ENCODE peak calls at places on chromosomes 4 and X, in five cellular contexts. R is K562, L is H1, A is A549, N is HCT116. F is an unnamed sample.

GRCh38 chrX:129600981-129601424 is 53.8 kb downstream of the APLN start:
- DNase-seq in L (no peak), R (peak; percentile 20), N (no peak), A (peak; percentile 30), F (peak; percentile 43)

GRCh38 chrX:40845331-40845911 is 110.1 kb upstream of the MED14 start:
- DNase-seq in N (no peak), A (no peak), L (no peak), R (no peak), F (no peak)

GRCh38 chrX:38917954-38918353 is 116.7 kb downstream of the MID1IP1 start:
- DNase-seq in A (no peak), N (no peak), L (no peak), R (no peak), F (no peak)

GRCh38 chrX:80354966-80355465 is 65.2 kb upstream of the TENT5D start:
- DNase-seq in R (no peak), A (no peak), L (no peak), N (no peak), F (no peak)

GRCh38 chr4:69601065-69601464 is 38.4 kb downstream of the UGT2A2 start:
- DNase-seq in A (no peak), N (no peak), L (no peak), R (no peak), F (no peak)

GRCh38 chr4:16897991-16898827 is at the start of gene LDB2:
- DNase-seq in N (no peak), R (no peak), A (no peak), L (peak; percentile 64), F (no peak)

GRCh38 chr4:152269448-152270191 is 266.3 kb downstream of the FBXW7 start:
- DNase-seq in N (no peak), A (no peak), R (no peak), L (no peak), F (no peak)

GRCh38 chrX:27863813-27864212 is 56.0 kb downstream of the MAGEB10 start:
- DNase-seq in R (no peak), L (peak; percentile 47), A (no peak), N (no peak), F (no peak)

GRCh38 chr4:57146444-57146843 is 36.3 kb upstream of the IGFBP7 start:
- DNase-seq in L (no peak), A (no peak), N (no peak), R (no peak), F (no peak)

GRCh38 chrX:155857561-155857960 is 23.6 kb upstream of the VAMP7 start:
- DNase-seq in R (no peak), N (no peak), A (no peak), L (no peak), F (peak; percentile 64)

GRCh38 chr4:95086532-95086931 is 328.8 kb downstream of the BMPR1B start:
- DNase-seq in N (no peak), L (no peak), R (no peak), A (no peak), F (no peak)

GRCh38 chr4:189769131-189769530 is 171.5 kb upstream of the FRG1 start:
- DNase-seq in R (no peak), A (no peak), N (no peak), L (no peak), F (no peak)

GRCh38 chrX:16479206-16479869 is 170.6 kb upstream of the S100G start:
- DNase-seq in R (no peak), A (no peak), N (no peak), L (no peak), F (no peak)

GRCh38 chr4:6625256-6625655 is 15.2 kb upstream of the MRFAP1 start:
- DNase-seq in N (no peak), A (no peak), R (no peak), L (no peak), F (no peak)

GRCh38 chr4:73433140-73433539 is 2.9 kb upstream of the AFP start:
- DNase-seq in N (no peak), L (no peak), A (no peak), R (no peak), F (no peak)

GRCh38 chrX:102599950-102600579 is 750 bp downstream of the ARMCX5 start:
- DNase-seq in L (no peak), N (no peak), A (no peak), R (no peak), F (no peak)

GRCh38 chr4:102402223-102402622 is 56.9 kb upstream of the SLC39A8 start:
- DNase-seq in A (no peak), L (no peak), N (no peak), R (no peak), F (no peak)

GRCh38 chr4:141387299-141387698 is 166.6 kb downstream of the ZNF330 start:
- DNase-seq in L (no peak), N (no peak), A (no peak), R (no peak), F (no peak)

GRCh38 chr4:129561886-129562285 is 465.9 kb downstream of the C4orf33 start:
- DNase-seq in N (no peak), R (no peak), A (no peak), L (no peak), F (no peak)

GRCh38 chr4:85114526-85114925 is 148.0 kb upstream of the WDFY3 start:
- DNase-seq in L (no peak), N (no peak), A (no peak), R (no peak), F (no peak)

GRCh38 chr4:146495277-146495676 is 26.5 kb downstream of the SLC10A7 start:
- DNase-seq in L (no peak), A (no peak), N (no peak), R (no peak), F (no peak)
- TF ChIP-seq MAX in L (no peak), A (no peak), N (no peak), R (no peak), F (no peak)

GRCh38 chrX:53284684-53285447 is 3.5 kb upstream of the IQSEC2 start:
- DNase-seq in R (peak; percentile 74), N (no peak), A (peak; percentile 60), L (peak; percentile 77), F (peak; percentile 63)

GRCh38 chrX:53285591-53285990 is 4.2 kb upstream of the IQSEC2 start:
- DNase-seq in A (no peak), N (no peak), R (no peak), L (no peak), F (no peak)

GRCh38 chrX:53290441-53291041 is 9.2 kb upstream of the IQSEC2 start:
- DNase-seq in R (no peak), L (no peak), N (no peak), A (no peak), F (no peak)

GRCh38 chrX:53287493-53288138 is 6.2 kb upstream of the IQSEC2 start:
- DNase-seq in L (no peak), N (peak; percentile 22), A (no peak), R (no peak), F (peak; percentile 88)

GRCh38 chrX:53288173-53288572 is 6.8 kb upstream of the IQSEC2 start:
- DNase-seq in L (peak; percentile 55), R (peak; percentile 68), A (no peak), N (no peak), F (peak; percentile 52)
- TF ChIP-seq POLR2A in L (no peak), R (no peak), A (no peak), N (no peak), F (no peak)

DNA sequence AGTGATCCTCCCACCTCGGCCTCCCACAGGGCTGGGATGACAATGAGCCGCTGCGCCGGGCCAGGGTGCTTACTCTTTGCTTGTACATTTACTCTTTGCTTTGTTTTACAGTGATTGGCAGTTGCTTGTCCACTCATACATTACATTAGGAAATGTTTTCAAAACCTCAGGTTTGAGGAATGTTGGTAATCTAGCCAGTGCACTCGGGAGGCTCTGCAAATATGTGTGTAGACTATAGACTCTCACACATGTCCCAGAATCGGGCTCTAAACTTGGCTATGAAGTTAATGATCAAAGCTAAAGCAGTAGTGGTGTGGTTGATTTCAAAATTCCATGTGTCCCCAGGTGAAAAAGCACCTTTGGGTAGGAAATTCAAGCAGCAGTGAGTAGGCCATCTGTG is 20.5 kb downstream of the TRMT44 start:
- DNase-seq in L (no peak), N (no peak), R (no peak), A (no peak), F (no peak)
- H3K4me3 ChIP-seq in L (no peak overlapping the region), N (no peak overlapping the region), R (no peak overlapping the region), A (no peak overlapping the region), F (no peak overlapping the region)

GRCh38 chr4:4782969-4783368 is 76.5 kb upstream of the MSX1 start:
- DNase-seq in L (no peak), A (no peak), N (no peak), R (no peak), F (no peak)
- TF ChIP-seq MAX in L (no peak), A (no peak), N (no peak), R (no peak), F (no peak)

DNA sequence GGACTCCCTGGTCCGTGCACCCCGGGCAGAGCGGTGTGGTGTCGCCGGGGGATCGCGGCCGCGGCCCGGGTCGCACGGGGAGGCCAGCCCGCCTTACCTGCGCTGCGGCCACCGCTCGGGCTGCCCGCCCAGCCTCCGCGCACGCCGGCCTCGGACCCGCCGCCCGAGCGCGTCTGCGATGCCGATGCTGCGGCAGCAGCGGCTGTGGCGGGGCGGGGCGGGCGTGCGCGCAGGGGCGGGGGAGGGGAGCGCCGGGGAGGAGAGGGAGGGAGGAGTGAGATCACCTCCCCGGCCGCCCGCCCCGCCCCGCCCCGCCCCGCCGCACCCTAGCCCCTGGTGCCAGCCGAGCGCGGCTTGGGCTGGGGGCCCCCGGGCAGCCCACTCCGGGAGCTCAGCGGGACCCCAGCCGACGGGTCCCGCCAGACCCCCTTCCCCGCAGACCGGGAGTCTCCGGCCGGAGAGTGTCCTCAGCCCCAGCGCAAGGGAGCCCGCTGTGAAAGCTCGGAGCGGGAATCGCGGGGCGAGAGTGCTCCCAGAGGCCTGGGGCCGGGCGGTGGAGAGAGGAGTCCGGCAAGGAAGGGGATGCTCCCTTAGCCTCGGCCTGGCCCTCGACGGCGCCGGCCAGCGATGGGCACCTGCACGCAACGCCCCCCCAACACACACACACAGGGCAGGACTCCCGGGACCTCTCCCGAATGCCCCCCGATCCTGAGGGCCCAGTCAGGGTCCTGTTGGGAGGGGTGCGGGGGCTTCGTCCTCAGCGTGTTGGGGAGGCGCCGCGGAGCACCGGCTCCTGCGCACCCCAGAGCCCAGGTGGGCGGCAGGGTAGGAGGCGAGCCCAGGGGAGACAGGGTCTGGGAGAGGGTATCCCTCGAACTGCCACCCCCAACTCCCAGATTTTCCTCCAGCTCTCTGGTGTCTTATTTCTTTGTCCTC is at the start of gene L1CAM:
- DNase-seq in A (no peak), N (no peak), L (no peak), R (peak; percentile 85), F (no peak)
- TF ChIP-seq POLR2A in A (no peak), N (no peak), L (no peak), R (no peak), F (no peak)

GRCh38 chr4:134200811-134201215 is 776 bp downstream of the PABPC4L start:
- DNase-seq in R (no peak), N (no peak), L (no peak), A (no peak), F (no peak)

GRCh38 chr4:134202557-134202956 is 968 bp upstream of the PABPC4L start:
- DNase-seq in N (no peak), R (no peak), A (no peak), L (no peak), F (no peak)

GRCh38 chr4:134202136-134202535 is 547 bp upstream of the PABPC4L start:
- DNase-seq in A (no peak), N (no peak), L (no peak), R (no peak), F (no peak)

GRCh38 chr4:134201216-134202098 is at the start of gene PABPC4L:
- DNase-seq in R (peak; percentile 18), N (no peak), A (peak; percentile 8), L (peak; percentile 74), F (no peak)
- H3K4me3 ChIP-seq in R (peak within 1 kb of the TSS; percentile 37), N (no peak within 1 kb of the TSS), A (peak within 1 kb of the TSS; percentile 47), L (peak within 1 kb of the TSS; percentile 19), F (no peak within 1 kb of the TSS)

GRCh38 chr4:1235381-1236102 is 13.4 kb downstream of the CTBP1 start:
- DNase-seq in L (no peak), N (no peak), R (no peak), A (no peak), F (no peak)
- TF ChIP-seq MAX in L (no peak), N (no peak), R (no peak), A (no peak), F (no peak)

F was measured in NB4.